ENCODE peak calls at places on chromosomes 16 and 17, in seven cellular contexts. One of them, this sample, is unnamed.

GRCh38 chr17:79478841-79479240 is 132.0 kb downstream of the RBFOX3 start:
- DNase-seq in ovary: no peak
- DNase-seq in breast epithelium: no peak
- DNase-seq in transverse colon: no peak
- DNase-seq in right lobe of liver: no peak
- DNase-seq in adrenal gland: no peak
- DNase-seq in heart left ventricle: no peak
- DNase-seq in this sample: no peak

GRCh38 chr16:16887193-16887592 is 508.3 kb downstream of the NPIPA7 start:
- DNase-seq in ovary: no peak
- DNase-seq in breast epithelium: no peak
- DNase-seq in transverse colon: no peak
- DNase-seq in right lobe of liver: no peak
- DNase-seq in adrenal gland: no peak
- DNase-seq in heart left ventricle: no peak
- DNase-seq in this sample: no peak

GRCh38 chr17:55366020-55366481 is 55.6 kb downstream of the MMD start:
- DNase-seq in ovary: no peak
- DNase-seq in breast epithelium: no peak
- DNase-seq in transverse colon: no peak
- DNase-seq in right lobe of liver: no peak
- DNase-seq in adrenal gland: no peak
- DNase-seq in heart left ventricle: no peak
- DNase-seq in this sample: no peak

GRCh38 chr17:63658366-63658765 is 36.1 kb downstream of the MAP3K3 start:
- DNase-seq in ovary: no peak
- DNase-seq in breast epithelium: no peak
- DNase-seq in transverse colon: no peak
- DNase-seq in right lobe of liver: no peak
- DNase-seq in adrenal gland: no peak
- DNase-seq in heart left ventricle: no peak
- DNase-seq in this sample: no peak

GRCh38 chr16:86637744-86638143 is 59.4 kb downstream of the FOXL1 start:
- DNase-seq in ovary: no peak
- DNase-seq in breast epithelium: no peak
- DNase-seq in transverse colon: no peak
- DNase-seq in right lobe of liver: no peak
- DNase-seq in adrenal gland: no peak
- DNase-seq in heart left ventricle: no peak
- DNase-seq in this sample: no peak

GRCh38 chr16:57502048-57502775 is 15.9 kb upstream of the DOK4 start:
- DNase-seq in ovary: no peak
- DNase-seq in breast epithelium: no peak
- DNase-seq in transverse colon: no peak
- DNase-seq in right lobe of liver: peak
- DNase-seq in adrenal gland: no peak
- DNase-seq in heart left ventricle: no peak
- DNase-seq in this sample: no peak

GRCh38 chr17:76239538-76240274 is 587 bp downstream of the RNF157 start:
- DNase-seq in ovary: peak
- DNase-seq in breast epithelium: no peak
- DNase-seq in transverse colon: no peak
- DNase-seq in right lobe of liver: no peak
- DNase-seq in adrenal gland: no peak
- DNase-seq in heart left ventricle: no peak
- DNase-seq in this sample: no peak

GRCh38 chr17:8857919-8858318 is 9.6 kb downstream of the PIK3R6 start:
- DNase-seq in ovary: no peak
- DNase-seq in breast epithelium: no peak
- DNase-seq in transverse colon: no peak
- DNase-seq in right lobe of liver: no peak
- DNase-seq in adrenal gland: no peak
- DNase-seq in heart left ventricle: peak
- DNase-seq in this sample: no peak

GRCh38 chr17:59763861-59764260 is 56.4 kb downstream of the VMP1 start:
- DNase-seq in ovary: no peak
- DNase-seq in breast epithelium: no peak
- DNase-seq in transverse colon: no peak
- DNase-seq in right lobe of liver: no peak
- DNase-seq in adrenal gland: no peak
- DNase-seq in heart left ventricle: no peak
- DNase-seq in this sample: no peak

GRCh38 chr17:53627511-53627910 is 195.2 kb upstream of the KIF2B start:
- DNase-seq in ovary: no peak
- DNase-seq in breast epithelium: no peak
- DNase-seq in transverse colon: no peak
- DNase-seq in right lobe of liver: no peak
- DNase-seq in adrenal gland: no peak
- DNase-seq in heart left ventricle: no peak
- DNase-seq in this sample: no peak

DNA sequence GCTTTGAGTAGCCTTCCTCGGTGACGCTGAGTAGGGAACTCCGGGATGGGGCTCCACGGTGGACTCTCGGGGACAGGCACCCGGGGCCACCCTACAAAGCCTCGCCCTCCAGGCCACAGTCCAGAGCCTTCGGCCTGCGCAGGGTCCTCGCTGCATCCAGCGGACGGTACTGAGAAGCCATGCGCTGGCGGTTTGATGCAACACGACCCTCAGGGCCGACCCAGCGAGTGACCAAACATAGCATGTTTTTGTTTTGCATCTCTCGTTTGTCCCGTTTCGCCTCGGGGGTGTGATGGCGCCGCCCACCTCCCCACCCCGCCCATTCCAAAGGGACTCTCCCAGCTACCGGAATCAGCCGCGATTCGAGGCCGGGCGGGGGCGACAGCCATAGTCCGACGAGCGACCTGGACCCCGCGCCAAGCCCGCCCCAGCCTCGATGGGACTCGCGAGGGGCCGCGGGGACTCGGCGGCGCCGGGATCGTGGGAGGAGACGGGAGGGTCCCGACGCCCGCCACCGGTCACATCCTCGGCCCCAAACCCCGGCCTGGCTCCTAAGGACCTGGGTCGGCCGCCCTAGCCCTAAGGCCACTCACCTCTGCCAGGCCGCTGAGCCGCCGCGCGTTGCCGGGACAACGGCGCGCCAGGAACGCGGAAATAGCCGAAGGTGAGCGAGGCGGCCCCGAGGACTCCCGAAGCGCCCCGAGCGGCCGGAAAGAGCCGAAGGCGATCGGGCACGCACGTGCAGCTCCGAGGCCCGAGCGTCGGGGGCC is 1.6 kb downstream of the IFT140 start:
- DNase-seq in ovary: peak
- DNase-seq in breast epithelium: peak
- DNase-seq in transverse colon: peak
- DNase-seq in right lobe of liver: peak
- DNase-seq in adrenal gland: peak
- DNase-seq in heart left ventricle: peak
- DNase-seq in this sample: peak
- TF ChIP-seq POLR2A in ovary: no peak
- TF ChIP-seq POLR2A in breast epithelium: no peak
- TF ChIP-seq POLR2A in transverse colon: no peak
- TF ChIP-seq POLR2A in right lobe of liver: no peak
- TF ChIP-seq POLR2A in adrenal gland: no peak
- TF ChIP-seq POLR2A in heart left ventricle: peak
- TF ChIP-seq POLR2A in this sample: peak

DNA sequence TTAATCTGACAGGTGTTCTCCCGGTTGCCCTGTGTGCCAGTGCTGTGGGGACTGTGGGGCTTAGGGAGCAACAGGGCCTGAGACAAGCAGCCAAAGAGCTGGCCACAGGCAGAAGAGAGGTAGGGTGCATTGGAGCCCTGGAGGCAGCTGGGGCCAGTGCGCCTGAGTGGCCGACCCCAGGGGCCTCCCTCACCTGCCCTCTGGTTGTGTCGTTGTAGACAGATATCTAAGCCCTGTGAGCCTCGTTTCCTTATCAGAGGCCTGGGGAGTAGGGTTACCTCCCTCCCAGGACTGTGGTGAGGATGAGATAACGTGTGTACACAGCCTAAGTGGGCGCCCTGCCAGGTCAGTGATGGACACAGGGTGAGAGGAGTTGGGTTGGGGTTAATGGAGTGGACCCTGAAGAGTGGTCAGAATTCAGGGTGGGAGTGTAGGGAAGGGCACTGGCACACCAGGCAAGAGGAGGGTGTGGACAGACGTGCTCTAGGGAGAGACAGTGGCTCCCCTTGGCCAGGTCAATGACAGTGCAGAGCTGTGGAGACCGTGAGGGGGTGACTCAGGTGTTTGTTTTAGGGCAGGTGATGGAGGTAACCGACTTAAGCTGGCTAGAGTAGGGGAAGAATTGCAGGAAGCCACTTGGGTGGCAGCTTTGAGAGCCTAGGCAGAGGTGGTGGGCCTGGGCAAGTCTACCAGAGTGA is 3.4 kb downstream of the NARF start:
- DNase-seq in ovary: no peak
- DNase-seq in breast epithelium: no peak
- DNase-seq in transverse colon: no peak
- DNase-seq in right lobe of liver: peak
- DNase-seq in adrenal gland: no peak
- DNase-seq in heart left ventricle: no peak
- DNase-seq in this sample: no peak
- TF ChIP-seq POLR2A in ovary: no peak
- TF ChIP-seq POLR2A in breast epithelium: no peak
- TF ChIP-seq POLR2A in transverse colon: no peak
- TF ChIP-seq POLR2A in right lobe of liver: no peak
- TF ChIP-seq POLR2A in adrenal gland: no peak
- TF ChIP-seq POLR2A in heart left ventricle: no peak
- TF ChIP-seq POLR2A in this sample: no peak

GRCh38 chr17:81957691-81958432 is 3.1 kb downstream of the NOTUM start:
- DNase-seq in ovary: no peak
- DNase-seq in breast epithelium: no peak
- DNase-seq in transverse colon: no peak
- DNase-seq in right lobe of liver: no peak
- DNase-seq in adrenal gland: no peak
- DNase-seq in heart left ventricle: no peak
- DNase-seq in this sample: no peak

GRCh38 chr17:81958633-81959342 is 2.2 kb downstream of the NOTUM start:
- DNase-seq in ovary: no peak
- DNase-seq in breast epithelium: no peak
- DNase-seq in transverse colon: no peak
- DNase-seq in right lobe of liver: no peak
- DNase-seq in adrenal gland: no peak
- DNase-seq in heart left ventricle: no peak
- DNase-seq in this sample: no peak

GRCh38 chr17:81961087-81961514 is at the start of gene NOTUM:
- DNase-seq in ovary: peak
- DNase-seq in breast epithelium: no peak
- DNase-seq in transverse colon: no peak
- DNase-seq in right lobe of liver: no peak
- DNase-seq in adrenal gland: no peak
- DNase-seq in heart left ventricle: no peak
- DNase-seq in this sample: no peak

GRCh38 chr17:81960130-81960958 is 643 bp downstream of the NOTUM start:
- DNase-seq in ovary: peak
- DNase-seq in breast epithelium: no peak
- DNase-seq in transverse colon: no peak
- DNase-seq in right lobe of liver: peak
- DNase-seq in adrenal gland: no peak
- DNase-seq in heart left ventricle: no peak
- DNase-seq in this sample: no peak

DNA sequence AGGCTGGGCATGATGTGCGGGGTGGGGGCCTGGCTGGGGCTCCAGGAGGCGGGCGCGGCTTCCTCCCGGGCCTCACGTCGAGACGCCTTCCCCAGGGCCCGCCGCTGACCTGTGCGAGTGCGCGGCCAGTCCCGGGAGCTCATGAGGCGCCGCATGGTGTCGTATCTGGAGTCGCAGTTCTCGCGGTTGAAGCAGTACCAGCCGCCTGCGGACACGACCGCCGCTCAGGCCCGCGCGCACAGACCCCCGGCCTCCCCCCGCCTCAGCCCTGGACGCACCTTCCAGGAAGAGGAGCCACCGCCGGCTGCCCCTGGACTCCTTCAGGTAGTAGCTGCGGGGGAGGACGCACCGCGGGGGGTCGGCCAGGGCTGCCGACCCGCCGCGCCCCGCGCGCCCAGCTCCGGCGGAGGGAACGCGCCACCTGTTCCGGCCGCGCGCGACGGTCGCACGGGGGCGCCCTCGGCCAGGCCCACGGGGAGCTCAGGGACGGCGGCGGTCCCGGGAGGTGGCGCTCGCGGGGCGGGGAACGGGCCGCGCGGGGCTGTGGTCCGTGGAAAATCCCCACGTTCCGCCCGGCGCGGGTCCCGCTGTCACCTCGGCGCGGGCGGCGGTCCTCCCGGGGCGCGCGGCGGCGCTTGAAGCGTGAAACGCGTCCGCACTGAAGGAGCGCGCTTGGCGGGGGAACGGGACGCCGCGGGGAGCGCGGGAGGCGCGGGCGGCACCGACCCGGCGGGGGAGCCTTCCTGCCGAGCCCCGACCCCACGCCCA is 1.4 kb downstream of the NOTUM start:
- DNase-seq in ovary: peak
- DNase-seq in breast epithelium: peak
- DNase-seq in transverse colon: peak
- DNase-seq in right lobe of liver: peak
- DNase-seq in adrenal gland: peak
- DNase-seq in heart left ventricle: peak
- DNase-seq in this sample: peak
- TF ChIP-seq POLR2A in ovary: peak
- TF ChIP-seq POLR2A in breast epithelium: no peak
- TF ChIP-seq POLR2A in transverse colon: no peak
- TF ChIP-seq POLR2A in right lobe of liver: no peak
- TF ChIP-seq POLR2A in adrenal gland: no peak
- TF ChIP-seq POLR2A in heart left ventricle: peak
- TF ChIP-seq POLR2A in this sample: no peak

GRCh38 chr17:18321309-18321708 is 6.2 kb downstream of the SMCR8 start:
- DNase-seq in ovary: no peak
- DNase-seq in breast epithelium: no peak
- DNase-seq in transverse colon: no peak
- DNase-seq in right lobe of liver: no peak
- DNase-seq in adrenal gland: no peak
- DNase-seq in heart left ventricle: no peak
- DNase-seq in this sample: no peak

GRCh38 chr17:18324140-18325049 is 9.3 kb downstream of the SMCR8 start:
- DNase-seq in ovary: no peak
- DNase-seq in breast epithelium: no peak
- DNase-seq in transverse colon: no peak
- DNase-seq in right lobe of liver: no peak
- DNase-seq in adrenal gland: no peak
- DNase-seq in heart left ventricle: no peak
- DNase-seq in this sample: no peak

GRCh38 chr17:18323507-18324139 is 8.5 kb downstream of the SMCR8 start:
- DNase-seq in ovary: no peak
- DNase-seq in breast epithelium: no peak
- DNase-seq in transverse colon: no peak
- DNase-seq in right lobe of liver: no peak
- DNase-seq in adrenal gland: no peak
- DNase-seq in heart left ventricle: no peak
- DNase-seq in this sample: no peak

GRCh38 chr17:18322522-18322921 is 7.4 kb downstream of the SMCR8 start:
- DNase-seq in ovary: no peak
- DNase-seq in breast epithelium: no peak
- DNase-seq in transverse colon: no peak
- DNase-seq in right lobe of liver: no peak
- DNase-seq in adrenal gland: no peak
- DNase-seq in heart left ventricle: no peak
- DNase-seq in this sample: no peak

DNA sequence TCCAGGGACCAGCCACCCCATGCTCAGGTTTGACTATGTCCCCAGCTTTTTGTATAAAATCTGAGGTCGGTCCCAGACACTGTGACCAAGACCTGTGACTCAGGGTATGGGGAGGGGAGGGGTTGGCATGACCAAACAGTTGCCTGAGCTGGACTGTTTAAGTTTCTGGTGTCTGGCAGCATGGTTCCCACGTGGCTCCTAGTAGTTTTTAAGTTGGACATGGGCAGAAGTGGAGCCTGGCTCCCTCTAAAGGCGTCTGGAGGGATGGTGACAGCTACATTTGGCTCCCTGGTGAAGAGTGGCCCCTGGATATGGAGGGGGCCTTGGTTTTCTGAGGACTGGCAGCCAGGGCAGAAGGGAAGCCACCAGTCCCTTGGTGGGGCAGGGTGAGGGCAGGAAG is 7.9 kb downstream of the SMCR8 start:
- DNase-seq in ovary: no peak
- DNase-seq in breast epithelium: no peak
- DNase-seq in transverse colon: no peak
- DNase-seq in right lobe of liver: no peak
- DNase-seq in adrenal gland: peak
- DNase-seq in heart left ventricle: no peak
- DNase-seq in this sample: no peak
- TF ChIP-seq POLR2A in ovary: no peak
- TF ChIP-seq POLR2A in breast epithelium: no peak
- TF ChIP-seq POLR2A in transverse colon: no peak
- TF ChIP-seq POLR2A in right lobe of liver: no peak
- TF ChIP-seq POLR2A in adrenal gland: no peak
- TF ChIP-seq POLR2A in heart left ventricle: no peak
- TF ChIP-seq POLR2A in this sample: no peak

This sample was measured in prostate gland.